ENCODE peak calls at places on chromosomes 16 and 17, in eight cellular contexts. Z is T-helper 9 cell, M is Peyer's patch, J is IMR-90, K is activated T-helper 1 cell treated with Interleukin-2 at 50 U/mL for 16 hours, N is nephron progenitor cell, F is activated T-cell treated with anti-CD3 and anti-CD28 coated beads for 1 hour, W is fibroblast of pulmonary artery. B is an unnamed sample.

GRCh38 chr16:8720080-8720966 is 45.9 kb downstream of the ABAT start:
- DNase-seq in Z (no peak), M (no peak), J (no peak), K (no peak), N (peak), F (no peak), W (no peak), B (peak)

GRCh38 chr17:75240394-75241142 is 20.8 kb downstream of the GGA3 start:
- DNase-seq in Z (no peak), M (no peak), J (peak), K (no peak), N (peak), F (peak), W (peak), B (peak)

GRCh38 chr16:11252482-11252931 is 3.5 kb downstream of the SOCS1 start:
- DNase-seq in Z (no peak), M (no peak), J (no peak), K (no peak), N (no peak), F (no peak), W (no peak), B (no peak)

GRCh38 chr17:31492880-31493655 is 101.6 kb downstream of the RAB11FIP4 start:
- DNase-seq in Z (peak), M (peak), J (no peak), K (peak), N (no peak), F (peak), W (no peak), B (no peak)

GRCh38 chr17:81926451-81927144 is 937 bp downstream of the MAFG start:
- DNase-seq in Z (peak), M (peak), J (peak), K (peak), N (peak), F (peak), W (peak), B (peak)

GRCh38 chr17:1091885-1092284 is 87.9 kb downstream of the ABR start:
- DNase-seq in Z (no peak), M (no peak), J (no peak), K (no peak), N (no peak), F (no peak), W (no peak), B (no peak)

GRCh38 chr17:29384901-29385300 is 5.3 kb upstream of the TAOK1 start:
- DNase-seq in Z (no peak), M (no peak), J (no peak), K (no peak), N (no peak), F (no peak), W (no peak), B (no peak)

GRCh38 chr17:6995500-6996255 is at the start of gene ALOX12:
- DNase-seq in Z (no peak), M (no peak), J (no peak), K (no peak), N (peak), F (no peak), W (no peak), B (no peak)

GRCh38 chr16:81005644-81006471 is 827 bp downstream of the CMC2 start:
- DNase-seq in Z (no peak), M (no peak), J (peak), K (no peak), N (peak), F (no peak), W (peak), B (peak)

GRCh38 chr17:77191266-77191665 is 50.5 kb downstream of the SEC14L1 start:
- DNase-seq in Z (no peak), M (no peak), J (no peak), K (no peak), N (no peak), F (no peak), W (no peak), B (no peak)

GRCh38 chr16:86075839-86076440 is 177.0 kb downstream of the IRF8 start:
- DNase-seq in Z (no peak), M (peak), J (no peak), K (no peak), N (no peak), F (no peak), W (no peak), B (no peak)

GRCh38 chr16:52562770-52563169 is 15.8 kb upstream of the TOX3 start:
- DNase-seq in Z (no peak), M (no peak), J (no peak), K (no peak), N (no peak), F (no peak), W (no peak), B (no peak)

GRCh38 chr17:60323754-60324153 is 68.2 kb downstream of the USP32 start:
- DNase-seq in Z (no peak), M (no peak), J (no peak), K (no peak), N (no peak), F (no peak), W (no peak), B (no peak)

GRCh38 chr16:48384305-48384981 is 770 bp downstream of the SIAH1 start:
- DNase-seq in Z (peak), M (peak), J (peak), K (peak), N (peak), F (no peak), W (peak), B (peak)

GRCh38 chr16:75527825-75528299 is 8.0 kb downstream of the CHST5 start:
- DNase-seq in Z (no peak), M (peak), J (no peak), K (no peak), N (no peak), F (no peak), W (no peak), B (no peak)

GRCh38 chr16:31301708-31302400 is 42.1 kb downstream of the ITGAM start:
- DNase-seq in Z (no peak), M (no peak), J (no peak), K (no peak), N (no peak), F (no peak), W (peak), B (no peak)

GRCh38 chr17:32627233-32628008 is 140.6 kb downstream of the CDK5R1 start:
- DNase-seq in Z (no peak), M (no peak), J (no peak), K (no peak), N (peak), F (no peak), W (peak), B (peak)

GRCh38 chr17:13596241-13596941 is 5.3 kb downstream of the HS3ST3A1 start:
- DNase-seq in Z (no peak), M (no peak), J (no peak), K (no peak), N (peak), F (no peak), W (no peak), B (no peak)

GRCh38 chr17:8953152-8953885 is 12.2 kb downstream of the PIK3R5 start:
- DNase-seq in Z (no peak), M (no peak), J (no peak), K (no peak), N (no peak), F (no peak), W (no peak), B (no peak)

B was measured in SK-N-DZ.